ENCODE peak calls at places on chromosomes 13 and 19, in four cellular contexts. L is endodermal cell, A is cardiac muscle cell, B is NB4. S is an unnamed sample.

GRCh38 chr13:110273254-110273653 is 33.7 kb downstream of the COL4A1 start:
- DNase-seq in B (no peak), A (no peak), L (peak; percentile 7), S (no peak)

GRCh38 chr13:24713022-24713421 is 32.8 kb downstream of the ATP12A start:
- DNase-seq in L (no peak), B (no peak), A (no peak), S (peak; percentile 56)

GRCh38 chr13:42893346-42893745 is 98.7 kb downstream of the EPSTI1 start:
- DNase-seq in A (peak; percentile 60), B (peak; percentile 20), L (no peak), S (no peak)

GRCh38 chr19:20186163-20186562 is 19.1 kb downstream of the ZNF486 start:
- DNase-seq in L (no peak), A (peak; percentile 5), B (no peak), S (no peak)

GRCh38 chr19:45142728-45143115 is 18.1 kb downstream of the NKPD1 start:
- DNase-seq in L (no peak), A (peak; percentile 20), B (no peak), S (no peak)

GRCh38 chr19:8666814-8667405 is 31.7 kb downstream of the ACTL9 start:
- DNase-seq in A (no peak), L (no peak), B (peak; percentile 98), S (no peak)

GRCh38 chr19:56690668-56691067 is 19.1 kb upstream of the ZNF835 start:
- DNase-seq in L (no peak), B (no peak), A (no peak), S (no peak)

GRCh38 chr19:56111601-56112312 is 9.3 kb downstream of the ZNF787 start:
- DNase-seq in B (no peak), L (no peak), A (no peak), S (peak; percentile 40)

GRCh38 chr13:40518481-40518882 is 148.0 kb downstream of the FOXO1 start:
- DNase-seq in A (no peak), B (no peak), L (peak; percentile 67), S (no peak)

GRCh38 chr19:51461723-51462161 is 3.5 kb upstream of the SIGLEC8 start:
- DNase-seq in A (no peak), L (no peak), B (peak; percentile 89), S (no peak)

GRCh38 chr13:25267715-25268114 is 19.6 kb downstream of the MTMR6 start:
- DNase-seq in L (no peak), B (peak; percentile 44), A (peak; percentile 23), S (no peak)

GRCh38 chr13:98458431-98458830 is 118.5 kb downstream of the STK24 start:
- DNase-seq in A (no peak), B (no peak), L (no peak), S (no peak)

GRCh38 chr13:27991881-27992280 is 3.4 kb upstream of the URAD start:
- DNase-seq in A (no peak), B (no peak), L (no peak), S (no peak)

GRCh38 chr19:32191921-32192320 is 153.5 kb upstream of the ZNF507 start:
- DNase-seq in L (no peak), A (no peak), B (no peak), S (no peak)

GRCh38 chr13:46804391-46804815 is 7.4 kb upstream of the ESD start:
- DNase-seq in A (peak; percentile 72), B (no peak), L (no peak), S (peak; percentile 59)

GRCh38 chr19:13150919-13151604 is 851 bp downstream of the IER2 start:
- DNase-seq in B (peak; percentile 46), A (peak; percentile 27), L (no peak), S (no peak)

GRCh38 chr13:92175330-92175729 is 776.9 kb downstream of the GPC5 start:
- DNase-seq in B (peak; percentile 59), A (peak; percentile 94), L (peak; percentile 51), S (no peak)

GRCh38 chr13:46575321-46575721 is 22.4 kb downstream of the LRCH1 start:
- DNase-seq in A (peak; percentile 70), B (no peak), L (no peak), S (no peak)

GRCh38 chr19:15210323-15210774 is 9.6 kb upstream of the NOTCH3 start:
- DNase-seq in B (peak; percentile 96), A (peak; percentile 55), L (no peak), S (peak; percentile 29)

GRCh38 chr19:14614099-14614412 is 31.2 kb downstream of the CLEC17A start:
- DNase-seq in B (peak; percentile 95), A (no peak), L (no peak), S (no peak)

GRCh38 chr19:14561832-14562351 is 10.0 kb downstream of the NDUFB7 start:
- DNase-seq in A (peak; percentile 25), L (peak; percentile 60), B (peak; percentile 28), S (no peak)

GRCh38 chr13:31485183-31485582 is 254.1 kb upstream of the RXFP2 start:
- DNase-seq in A (peak; percentile 55), L (no peak), B (peak; percentile 86), S (no peak)

GRCh38 chr13:67221630-67222226 is 8.4 kb downstream of the PCDH9 start:
- DNase-seq in A (peak; percentile 1), B (no peak), L (no peak), S (no peak)

GRCh38 chr13:22412452-22412851 is 741.6 kb downstream of the FGF9 start:
- DNase-seq in L (no peak), A (no peak), B (no peak), S (no peak)

GRCh38 chr13:111893071-111893606 is 173.8 kb upstream of the SOX1 start:
- DNase-seq in L (peak; percentile 97), B (no peak), A (no peak), S (no peak)

GRCh38 chr13:95007322-95007721 is 293.9 kb downstream of the ABCC4 start:
- DNase-seq in B (no peak), L (peak; percentile 55), A (no peak), S (no peak)

GRCh38 chr13:27921961-27922910 is 2.4 kb downstream of the PDX1 start:
- DNase-seq in B (peak; percentile 16), A (no peak), L (peak; percentile 65), S (no peak)

DNA sequence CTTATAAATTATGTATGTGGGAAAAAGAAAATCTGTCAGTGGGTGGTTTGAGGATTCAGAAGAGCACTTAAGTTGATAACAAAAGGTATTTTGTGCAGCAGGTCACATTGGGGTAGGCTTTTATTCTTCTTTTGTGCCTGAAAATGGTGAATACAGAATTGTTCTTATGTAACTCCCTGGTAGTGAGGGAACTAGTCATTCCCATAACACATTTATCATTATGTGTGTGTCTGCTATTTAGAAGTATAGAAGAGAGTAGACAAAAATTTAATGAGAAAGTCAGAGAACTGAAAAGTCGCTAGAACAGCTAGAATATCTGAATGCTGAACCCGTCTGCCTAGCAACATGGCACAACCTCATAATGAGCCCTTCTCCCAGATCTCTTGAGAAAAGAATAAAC is 111.7 kb upstream of the EDNRB start:
- DNase-seq in B (no peak), A (no peak), L (no peak), S (no peak)
- H3K4me3 ChIP-seq in B (no peak overlapping the region), A (no peak overlapping the region), L (no peak overlapping the region), S (no peak overlapping the region)

GRCh38 chr19:38400361-38400760 is 2.5 kb upstream of the FAM98C start:
- DNase-seq in L (no peak), B (no peak), A (no peak), S (no peak)
- TF ChIP-seq CTCF in L (no peak), B (no peak), A (no peak), S (no peak)

DNA sequence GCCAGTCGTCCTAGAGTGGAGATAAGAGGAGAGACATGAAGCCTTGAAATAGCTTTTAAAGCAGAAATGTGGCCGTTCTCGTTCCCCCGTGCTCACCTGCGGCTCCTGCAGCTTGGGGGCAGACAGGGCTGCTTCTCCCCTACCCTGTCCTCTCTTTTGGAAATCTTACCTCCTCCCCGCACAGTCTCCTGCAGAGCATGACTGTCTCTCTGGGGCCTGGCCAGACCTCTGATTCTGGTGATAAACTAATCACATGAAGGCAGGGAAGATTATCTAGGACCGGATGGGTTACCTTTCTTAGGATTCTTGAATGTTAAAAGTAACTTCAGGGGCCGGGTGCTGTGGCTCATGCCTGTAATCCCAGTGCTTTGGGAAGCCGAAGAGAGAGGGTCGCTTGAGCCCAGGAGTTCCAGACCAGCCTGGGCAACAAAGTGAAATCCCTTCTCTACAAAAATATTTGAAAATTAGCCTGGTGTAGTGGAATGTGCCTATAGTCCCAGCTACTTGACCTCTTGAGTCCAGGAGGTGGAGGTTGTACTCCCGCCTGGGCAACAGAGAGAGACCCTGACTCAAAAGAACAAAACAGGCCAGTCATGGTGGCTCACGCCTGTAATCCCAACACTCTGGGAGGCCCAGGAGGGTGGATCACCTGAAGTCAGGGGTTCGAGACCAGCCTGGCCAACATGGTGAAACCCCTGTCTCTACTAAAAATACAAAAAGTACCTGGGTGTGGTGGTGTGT is 8.1 kb downstream of the CEBPA start:
- DNase-seq in A (no peak), L (no peak), B (no peak), S (no peak)
- H3K4me3 ChIP-seq in A (no peak overlapping the region), L (no peak overlapping the region), B (peak overlapping the region; percentile 25), S (no peak overlapping the region)

DNA sequence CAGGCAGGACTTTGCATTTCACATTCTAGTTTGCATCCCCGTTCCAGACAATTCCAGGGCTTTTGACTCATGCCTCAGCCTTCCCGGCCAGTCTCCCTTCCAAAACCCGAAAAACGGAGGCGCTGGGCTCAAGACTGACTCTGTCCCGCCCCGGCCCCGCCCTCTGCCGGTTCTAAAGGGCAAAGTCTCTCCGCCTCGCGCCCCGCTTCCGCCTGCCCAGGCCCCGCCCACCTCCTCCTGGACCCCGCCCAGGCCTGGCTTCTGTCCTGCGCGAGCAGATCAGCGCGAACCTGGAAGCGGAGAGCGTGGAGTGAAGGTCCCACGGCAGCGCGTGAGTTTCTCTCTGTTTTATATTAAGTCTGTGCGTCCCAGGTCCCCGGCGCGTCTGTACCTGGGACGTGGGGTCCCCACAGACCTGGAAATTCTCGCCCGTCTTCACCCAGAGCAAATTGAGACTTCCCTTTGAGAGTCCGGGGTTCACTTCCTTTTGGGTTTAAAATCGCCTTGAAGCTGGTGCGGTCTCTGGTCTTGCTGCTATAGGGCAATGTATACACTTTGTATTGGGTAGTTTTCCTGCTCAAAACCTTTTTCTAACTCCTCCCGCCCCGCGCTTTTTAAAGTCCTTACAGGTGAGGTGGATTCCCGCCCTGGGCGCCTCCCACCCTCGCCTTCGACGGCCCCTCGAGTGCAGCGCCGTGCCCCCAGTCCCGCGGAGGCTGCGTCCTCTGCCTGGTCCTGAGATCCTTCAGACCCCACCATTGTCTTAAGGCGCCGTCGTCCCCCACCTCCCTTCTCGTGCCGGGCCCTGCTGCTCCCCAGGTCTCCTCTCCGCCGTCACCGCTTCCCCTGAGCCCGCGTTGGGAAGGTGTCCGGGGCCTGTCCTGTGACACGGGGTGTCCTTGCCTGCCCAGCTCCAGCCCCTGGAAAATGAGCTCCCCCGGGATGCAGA is 31.2 kb downstream of the ZNF701 start:
- DNase-seq in L (peak; percentile 98), A (peak; percentile 94), B (peak; percentile 90), S (peak; percentile 34)
- TF ChIP-seq CTCF in L (peak; percentile 67), A (peak; percentile 26), B (no peak), S (peak; percentile 23)

GRCh38 chr19:17951151-17952040 is 15.5 kb upstream of the KCNN1 start:
- DNase-seq in B (peak; percentile 41), L (peak; percentile 68), A (no peak), S (no peak)
- H3K4me3 ChIP-seq in B (no peak overlapping the region), L (peak overlapping the region; percentile 74), A (peak overlapping the region; percentile 37), S (no peak overlapping the region)

DNA sequence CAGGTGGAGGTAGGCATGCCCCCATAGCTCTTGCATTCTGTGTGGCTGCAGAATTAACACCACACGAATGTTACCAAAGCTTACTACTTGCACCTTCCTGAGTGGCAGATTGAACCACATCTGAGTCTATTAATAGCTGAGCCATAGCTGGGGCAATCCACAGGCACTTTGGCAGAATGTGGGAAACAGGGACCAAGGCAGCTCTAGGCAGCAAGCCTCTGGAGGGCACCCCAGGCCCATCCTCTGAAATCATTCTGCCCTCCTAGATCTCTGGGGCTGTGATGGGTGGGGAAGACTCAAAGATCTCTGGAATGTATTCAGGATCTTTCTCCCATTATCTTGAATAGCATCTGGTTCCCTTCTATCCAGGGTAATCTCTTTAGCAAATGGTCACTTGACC is 139.3 kb downstream of the TNFRSF19 start:
- DNase-seq in A (no peak), L (no peak), B (no peak), S (no peak)
- TF ChIP-seq CTCF in A (no peak), L (no peak), B (no peak), S (peak; percentile 11)

S was measured in retinal pigment epithelial cell.